ENCODE peak calls at places on chromosomes 5 and 9, in ten cellular contexts. C is AG04450; Y is T-helper 9 cell; I is GM20000; K is choroid plexus epithelial cell; O is cardiac fibroblast; E is nephron progenitor cell; N is renal cortical epithelial cell; X is T-cell; J is stimulated activated CD4-positive, alpha-beta T cell treated with anti-CD3 and anti-CD28 coated beads, Interleukin-2, amount 100 ng/mL, for 48 hours. W is an unnamed sample.

GRCh38 chr5:135477594-135477993 is 25.4 kb upstream of the TIFAB start:
- DNase-seq in O (no peak), E (peak), I (no peak), C (no peak), J (no peak), K (no peak), N (no peak), Y (no peak), X (no peak), W (no peak)

GRCh38 chr5:178291969-178292825 is 59.6 kb upstream of the PHYKPL start:
- DNase-seq in E (no peak), K (no peak), Y (no peak), I (no peak), X (no peak), J (no peak), N (no peak), O (no peak), C (no peak), W (no peak)

GRCh38 chr9:76521906-76522305 is 62.9 kb downstream of the GCNT1 start:
- DNase-seq in K (no peak), Y (no peak), E (no peak), I (no peak), C (no peak), O (no peak), J (no peak), N (peak), X (no peak), W (no peak)

GRCh38 chr5:72788851-72789505 is 27.5 kb upstream of the TNPO1 start:
- DNase-seq in E (no peak), X (no peak), N (peak), K (peak), O (peak), J (no peak), Y (no peak), C (no peak), I (no peak), W (no peak)

GRCh38 chr9:128818839-128819715 is 777 bp downstream of the ENDOG start:
- DNase-seq in E (peak), I (peak), O (peak), Y (peak), C (no peak), N (no peak), J (peak), X (peak), K (no peak), W (no peak)

GRCh38 chr9:83257937-83258336 is 195.0 kb upstream of the RASEF start:
- DNase-seq in X (no peak), I (no peak), J (no peak), Y (no peak), K (no peak), C (no peak), E (no peak), N (no peak), O (no peak), W (no peak)

GRCh38 chr9:75023846-75024245 is 4.2 kb downstream of the CARNMT1 start:
- DNase-seq in I (no peak), Y (no peak), E (no peak), C (no peak), K (no peak), X (no peak), O (no peak), J (no peak), N (no peak), W (no peak)

GRCh38 chr9:98135938-98136337 is 16.9 kb upstream of the TRIM14 start:
- DNase-seq in E (no peak), I (no peak), X (no peak), Y (no peak), K (no peak), C (no peak), O (no peak), J (no peak), N (no peak), W (no peak)

GRCh38 chr9:31519011-31519410 is 865.4 kb upstream of the ACO1 start:
- DNase-seq in K (peak), J (no peak), X (no peak), O (no peak), Y (no peak), N (peak), E (peak), I (no peak), C (no peak), W (no peak)

GRCh38 chr5:176739461-176740051 is 70.8 kb upstream of the UNC5A start:
- DNase-seq in C (no peak), X (no peak), O (no peak), K (no peak), Y (no peak), N (no peak), J (no peak), I (no peak), E (no peak), W (no peak)

GRCh38 chr5:89407053-89407452 is 524.1 kb upstream of the MEF2C start:
- DNase-seq in Y (no peak), K (no peak), N (no peak), J (no peak), C (no peak), X (no peak), O (no peak), E (no peak), I (no peak), W (no peak)

GRCh38 chr9:107222020-107222522 is 61.0 kb upstream of the RAD23B start:
- DNase-seq in E (no peak), Y (no peak), N (peak), X (no peak), I (no peak), J (no peak), O (peak), K (peak), C (no peak), W (no peak)

GRCh38 chr9:76321185-76321828 is 72.9 kb downstream of the RFK start:
- DNase-seq in E (no peak), O (peak), C (peak), N (peak), X (no peak), Y (no peak), K (peak), I (no peak), J (no peak), W (no peak)

GRCh38 chr9:18463991-18464390 is 10.0 kb upstream of the ADAMTSL1 start:
- DNase-seq in N (peak), E (no peak), X (no peak), K (no peak), Y (no peak), C (no peak), I (no peak), O (no peak), J (no peak), W (no peak)

GRCh38 chr5:143646961-143647360 is 165.0 kb upstream of the HMHB1 start:
- DNase-seq in X (no peak), O (no peak), E (no peak), Y (no peak), C (no peak), J (no peak), K (no peak), N (no peak), I (no peak), W (no peak)

GRCh38 chr9:125959980-125960619 is 212.9 kb downstream of the PBX3 start:
- DNase-seq in N (no peak), O (peak), X (no peak), J (no peak), E (no peak), K (peak), I (no peak), Y (no peak), C (no peak), W (no peak)

GRCh38 chr5:135993894-135994514 is 34.8 kb upstream of the TGFBI start:
- DNase-seq in O (peak), X (no peak), E (no peak), J (no peak), N (peak), Y (no peak), I (no peak), C (peak), K (peak), W (no peak)

GRCh38 chr5:150120617-150121447 is 34.5 kb upstream of the CSF1R start:
- DNase-seq in J (no peak), I (no peak), E (no peak), Y (no peak), X (no peak), N (no peak), K (peak), O (no peak), C (no peak), W (no peak)

GRCh38 chr9:38035873-38036272 is 33.2 kb downstream of the SHB start:
- DNase-seq in K (peak), J (no peak), E (no peak), Y (no peak), N (peak), C (peak), I (no peak), X (no peak), O (peak), W (no peak)

GRCh38 chr9:14547245-14548060 is 145.8 kb downstream of the ZDHHC21 start:
- DNase-seq in N (no peak), X (no peak), K (no peak), O (no peak), Y (no peak), J (no peak), C (no peak), E (no peak), I (no peak), W (no peak)

GRCh38 chr5:175825906-175826305 is 45.5 kb upstream of the CPLX2 start:
- DNase-seq in O (no peak), C (no peak), J (no peak), K (no peak), I (no peak), E (no peak), X (no peak), Y (no peak), N (no peak), W (no peak)

GRCh38 chr9:78236511-78236950 is 656 bp downstream of the CEP78 start:
- DNase-seq in I (peak), O (no peak), C (no peak), J (no peak), N (no peak), Y (no peak), X (no peak), K (peak), E (no peak), W (no peak)

GRCh38 chr9:121765021-121765950 is 113.9 kb downstream of the DAB2IP start:
- DNase-seq in C (peak), N (peak), K (peak), O (peak), X (no peak), E (no peak), J (no peak), Y (no peak), I (no peak), W (no peak)

GRCh38 chr5:149452665-149453617 is 73.8 kb upstream of the IL17B start:
- DNase-seq in I (no peak), Y (no peak), K (peak), X (no peak), N (peak), O (peak), J (no peak), C (peak), E (no peak), W (no peak)

GRCh38 chr5:174412941-174413340 is 311.4 kb upstream of the MSX2 start:
- DNase-seq in N (no peak), Y (no peak), E (no peak), K (no peak), X (no peak), I (no peak), O (no peak), C (no peak), J (no peak), W (no peak)

GRCh38 chr5:63228154-63228553 is 649.5 kb downstream of the LRRC70 start:
- DNase-seq in E (no peak), O (no peak), Y (no peak), N (no peak), K (no peak), I (no peak), J (no peak), C (no peak), X (no peak), W (no peak)

GRCh38 chr9:135971892-135972291 is 10.7 kb upstream of the UBAC1 start:
- DNase-seq in N (peak), K (peak), O (no peak), I (no peak), X (peak), E (peak), J (no peak), C (no peak), Y (peak), W (no peak)

W was measured in T-helper 22 cell.